ENCODE peak calls at places on chromosomes 13 and 19, in five cellular contexts. One of them, this sample, is unnamed.

GRCh38 chr13:79450110-79450509 is 30.8 kb upstream of the NDFIP2 start:
- DNase-seq in mammary epithelial cell: no peak
- DNase-seq in bronchial epithelial cell: no peak
- DNase-seq in tibial artery: no peak
- DNase-seq in neural crest cell: no peak
- DNase-seq in this sample: no peak

GRCh38 chr13:105991622-105992254 is 543.7 kb downstream of the EFNB2 start:
- DNase-seq in bronchial epithelial cell: peak
- DNase-seq in neural crest cell: no peak
- DNase-seq in mammary epithelial cell: peak
- DNase-seq in tibial artery: no peak
- DNase-seq in this sample: no peak

GRCh38 chr19:12952488-12953455 is 4.3 kb downstream of the GADD45GIP1 start:
- DNase-seq in tibial artery: no peak
- DNase-seq in neural crest cell: no peak
- DNase-seq in bronchial epithelial cell: peak
- DNase-seq in mammary epithelial cell: no peak
- DNase-seq in this sample: no peak

GRCh38 chr19:34273121-34273845 is 18.9 kb downstream of the GARRE1 start:
- DNase-seq in mammary epithelial cell: no peak
- DNase-seq in tibial artery: no peak
- DNase-seq in neural crest cell: no peak
- DNase-seq in bronchial epithelial cell: no peak
- DNase-seq in this sample: no peak

GRCh38 chr13:97810152-97810551 is 143.3 kb upstream of the IPO5 start:
- DNase-seq in tibial artery: no peak
- DNase-seq in bronchial epithelial cell: peak
- DNase-seq in mammary epithelial cell: no peak
- DNase-seq in neural crest cell: no peak
- DNase-seq in this sample: no peak

GRCh38 chr13:35514801-35515502 is 38.5 kb upstream of the MAB21L1 start:
- DNase-seq in tibial artery: no peak
- DNase-seq in neural crest cell: no peak
- DNase-seq in mammary epithelial cell: no peak
- DNase-seq in bronchial epithelial cell: no peak
- DNase-seq in this sample: no peak

GRCh38 chr13:39855236-39855635 is 199.8 kb downstream of the COG6 start:
- DNase-seq in bronchial epithelial cell: no peak
- DNase-seq in mammary epithelial cell: no peak
- DNase-seq in tibial artery: no peak
- DNase-seq in neural crest cell: no peak
- DNase-seq in this sample: no peak

GRCh38 chr13:20815469-20815868 is 41.7 kb upstream of the EEF1AKMT1 start:
- DNase-seq in tibial artery: no peak
- DNase-seq in bronchial epithelial cell: peak
- DNase-seq in neural crest cell: no peak
- DNase-seq in mammary epithelial cell: no peak
- DNase-seq in this sample: no peak

GRCh38 chr13:52162279-52163101 is 3.1 kb upstream of the NEK3 start:
- DNase-seq in mammary epithelial cell: peak
- DNase-seq in bronchial epithelial cell: no peak
- DNase-seq in neural crest cell: no peak
- DNase-seq in tibial artery: no peak
- DNase-seq in this sample: no peak

GRCh38 chr19:14089412-14089661 is 1.2 kb downstream of the SAMD1 start:
- DNase-seq in neural crest cell: no peak
- DNase-seq in bronchial epithelial cell: no peak
- DNase-seq in mammary epithelial cell: no peak
- DNase-seq in tibial artery: no peak
- DNase-seq in this sample: no peak
- TF ChIP-seq CTCF in neural crest cell: peak
- TF ChIP-seq CTCF in bronchial epithelial cell: no peak
- TF ChIP-seq CTCF in mammary epithelial cell: peak
- TF ChIP-seq CTCF in tibial artery: no peak
- TF ChIP-seq CTCF in this sample: peak

GRCh38 chr13:24304620-24305019 is 4.8 kb upstream of the C1QTNF9 start:
- DNase-seq in bronchial epithelial cell: no peak
- DNase-seq in mammary epithelial cell: no peak
- DNase-seq in tibial artery: no peak
- DNase-seq in neural crest cell: no peak
- DNase-seq in this sample: no peak

GRCh38 chr13:24306632-24307031 is 2.7 kb upstream of the C1QTNF9 start:
- DNase-seq in tibial artery: no peak
- DNase-seq in bronchial epithelial cell: peak
- DNase-seq in mammary epithelial cell: peak
- DNase-seq in neural crest cell: no peak
- DNase-seq in this sample: no peak

GRCh38 chr13:24301911-24302310 is 7.5 kb upstream of the C1QTNF9 start:
- DNase-seq in tibial artery: no peak
- DNase-seq in mammary epithelial cell: no peak
- DNase-seq in bronchial epithelial cell: no peak
- DNase-seq in neural crest cell: no peak
- DNase-seq in this sample: no peak

GRCh38 chr13:24299488-24300114 is 9.8 kb upstream of the C1QTNF9 start:
- DNase-seq in tibial artery: no peak
- DNase-seq in neural crest cell: no peak
- DNase-seq in bronchial epithelial cell: no peak
- DNase-seq in mammary epithelial cell: no peak
- DNase-seq in this sample: no peak

GRCh38 chr13:24301434-24301833 is 7.9 kb upstream of the C1QTNF9 start:
- DNase-seq in neural crest cell: no peak
- DNase-seq in bronchial epithelial cell: no peak
- DNase-seq in tibial artery: no peak
- DNase-seq in mammary epithelial cell: no peak
- DNase-seq in this sample: no peak
- TF ChIP-seq CTCF in neural crest cell: no peak
- TF ChIP-seq CTCF in bronchial epithelial cell: no peak
- TF ChIP-seq CTCF in tibial artery: no peak
- TF ChIP-seq CTCF in mammary epithelial cell: no peak
- TF ChIP-seq CTCF in this sample: no peak

DNA sequence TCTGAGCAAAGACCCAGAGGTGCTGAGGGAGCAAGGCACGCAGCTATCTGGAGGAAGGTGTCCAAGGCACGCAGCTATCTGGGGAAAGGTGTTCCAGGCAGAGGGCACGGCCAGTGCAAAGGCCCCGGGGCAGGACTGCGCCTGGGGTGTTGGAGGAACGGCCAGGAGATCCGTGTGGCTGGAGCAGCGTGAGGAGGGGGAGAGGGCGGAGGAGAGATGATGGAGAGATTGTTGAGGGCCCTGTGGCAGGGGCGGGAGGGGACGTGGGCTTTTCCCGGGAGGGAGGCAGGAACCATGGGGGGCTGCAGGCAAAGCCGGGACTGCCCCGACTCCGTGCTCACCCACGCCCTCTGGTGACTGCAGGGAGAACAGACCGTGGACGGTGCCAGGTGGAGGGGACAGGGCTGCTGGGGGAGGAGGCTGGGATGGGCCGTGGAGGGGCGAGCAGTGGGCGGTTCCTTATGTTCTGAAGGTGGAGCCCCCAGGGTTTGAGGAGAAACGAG is 13.3 kb upstream of the MISP start:
- DNase-seq in bronchial epithelial cell: no peak
- DNase-seq in neural crest cell: peak
- DNase-seq in tibial artery: no peak
- DNase-seq in mammary epithelial cell: no peak
- DNase-seq in this sample: peak
- TF ChIP-seq CTCF in bronchial epithelial cell: peak
- TF ChIP-seq CTCF in neural crest cell: peak
- TF ChIP-seq CTCF in tibial artery: peak
- TF ChIP-seq CTCF in mammary epithelial cell: peak
- TF ChIP-seq CTCF in this sample: peak

DNA sequence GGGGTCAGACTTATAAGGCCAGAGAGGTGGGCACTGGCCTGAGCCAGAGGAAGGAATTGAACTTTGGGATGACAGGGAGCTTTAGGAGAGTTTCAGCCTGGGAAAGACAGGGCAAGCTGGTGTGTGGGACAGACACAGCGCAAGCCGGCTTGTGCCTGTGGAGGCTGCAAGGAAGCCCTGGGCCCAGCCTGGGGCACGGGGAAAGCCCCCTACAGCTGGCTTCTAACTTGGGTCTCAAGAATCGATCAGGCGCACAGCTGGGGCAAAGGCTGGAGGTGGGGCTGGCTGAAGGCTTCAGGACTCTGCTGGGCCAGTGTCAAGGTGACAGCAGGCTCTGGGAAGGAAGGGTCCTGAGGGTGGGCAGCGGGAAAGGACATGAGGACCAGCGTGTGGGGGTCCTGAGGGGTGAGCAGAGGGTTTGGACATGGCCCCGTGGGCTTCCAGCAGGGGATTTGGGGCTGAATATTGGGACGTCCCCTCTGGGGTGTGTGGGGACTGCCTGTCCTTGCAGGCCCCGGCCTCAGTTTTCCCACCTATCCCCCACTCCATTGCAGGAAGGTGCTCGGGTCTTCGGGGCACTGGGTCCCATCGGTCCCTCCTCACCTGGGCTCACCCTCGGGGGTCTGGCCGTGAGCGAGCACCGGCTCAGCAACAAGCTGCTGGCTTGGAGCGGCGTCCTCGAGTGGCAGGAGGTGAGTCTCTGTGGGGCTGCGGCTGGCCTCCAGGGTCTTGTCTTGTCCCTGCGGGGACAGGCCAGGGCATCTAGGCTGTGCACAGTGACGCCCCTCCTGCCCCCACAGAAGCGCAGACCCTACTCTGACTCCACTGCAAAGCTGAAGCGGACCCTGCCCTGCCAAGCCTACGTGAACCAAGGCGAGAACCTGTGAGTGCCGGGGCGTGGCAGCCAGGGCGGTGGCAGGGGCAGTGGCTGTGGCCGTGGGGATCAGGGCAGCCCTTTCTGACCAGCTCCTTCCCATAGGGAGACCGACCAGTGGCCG is 3.2 kb downstream of the PTOV1 start:
- DNase-seq in neural crest cell: no peak
- DNase-seq in mammary epithelial cell: no peak
- DNase-seq in bronchial epithelial cell: no peak
- DNase-seq in tibial artery: no peak
- DNase-seq in this sample: no peak
- TF ChIP-seq CTCF in neural crest cell: no peak
- TF ChIP-seq CTCF in mammary epithelial cell: no peak
- TF ChIP-seq CTCF in bronchial epithelial cell: no peak
- TF ChIP-seq CTCF in tibial artery: no peak
- TF ChIP-seq CTCF in this sample: no peak

GRCh38 chr13:23159587-23160240 is 21.1 kb upstream of the SGCG start:
- DNase-seq in tibial artery: no peak
- DNase-seq in mammary epithelial cell: no peak
- DNase-seq in neural crest cell: peak
- DNase-seq in bronchial epithelial cell: no peak
- DNase-seq in this sample: peak

GRCh38 chr13:23161176-23161825 is 19.5 kb upstream of the SGCG start:
- DNase-seq in mammary epithelial cell: no peak
- DNase-seq in tibial artery: no peak
- DNase-seq in neural crest cell: no peak
- DNase-seq in bronchial epithelial cell: no peak
- DNase-seq in this sample: no peak

GRCh38 chr13:23160241-23161175 is 20.3 kb upstream of the SGCG start:
- DNase-seq in bronchial epithelial cell: no peak
- DNase-seq in neural crest cell: peak
- DNase-seq in mammary epithelial cell: no peak
- DNase-seq in tibial artery: no peak
- DNase-seq in this sample: no peak

DNA sequence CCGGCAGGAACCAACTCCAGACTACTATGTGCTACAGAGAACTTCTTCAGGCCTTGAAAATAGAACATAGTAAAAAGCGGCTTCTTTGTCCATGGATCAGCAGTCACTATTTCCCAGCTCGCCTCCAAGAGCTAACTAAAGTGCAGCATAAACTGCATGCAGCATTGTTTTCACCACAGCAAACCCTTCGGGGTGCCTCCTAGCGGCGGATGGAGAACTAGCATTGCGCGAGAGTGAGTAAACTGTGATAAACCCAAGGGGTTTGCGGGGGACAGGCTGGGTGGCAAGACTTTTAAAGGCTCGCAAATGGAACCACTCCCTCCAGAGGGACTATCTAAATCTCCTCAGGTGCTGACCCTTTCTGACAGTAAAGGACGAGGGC is 21.6 kb upstream of the SGCG start:
- DNase-seq in neural crest cell: peak
- DNase-seq in tibial artery: no peak
- DNase-seq in bronchial epithelial cell: peak
- DNase-seq in mammary epithelial cell: no peak
- DNase-seq in this sample: peak
- TF ChIP-seq CTCF in neural crest cell: peak
- TF ChIP-seq CTCF in tibial artery: peak
- TF ChIP-seq CTCF in bronchial epithelial cell: peak
- TF ChIP-seq CTCF in mammary epithelial cell: no peak
- TF ChIP-seq CTCF in this sample: peak

GRCh38 chr13:102033719-102034446 is 368.0 kb downstream of the FGF14 start:
- DNase-seq in bronchial epithelial cell: no peak
- DNase-seq in mammary epithelial cell: no peak
- DNase-seq in tibial artery: no peak
- DNase-seq in neural crest cell: no peak
- DNase-seq in this sample: no peak
- TF ChIP-seq CTCF in bronchial epithelial cell: no peak
- TF ChIP-seq CTCF in mammary epithelial cell: no peak
- TF ChIP-seq CTCF in tibial artery: no peak
- TF ChIP-seq CTCF in neural crest cell: no peak
- TF ChIP-seq CTCF in this sample: no peak

GRCh38 chr19:53365134-53365898 is at the start of gene ZNF525:
- DNase-seq in tibial artery: peak
- DNase-seq in bronchial epithelial cell: peak
- DNase-seq in neural crest cell: peak
- DNase-seq in mammary epithelial cell: peak
- DNase-seq in this sample: peak
- TF ChIP-seq CTCF in tibial artery: peak
- TF ChIP-seq CTCF in bronchial epithelial cell: peak
- TF ChIP-seq CTCF in neural crest cell: peak
- TF ChIP-seq CTCF in mammary epithelial cell: peak
- TF ChIP-seq CTCF in this sample: no peak